ENCODE peak calls at places on chromosomes 11 and 22, in seven cellular contexts. I is esophagus squamous epithelium, W is fibroblast of lung, U is aorta, C is GM23248, N is transverse colon, G is heart right ventricle. Q is an unnamed sample.
A peak's percentile ranks its signal among the peaks of the same experiment; 100 is the strongest.

GRCh38 chr11:75465701-75466531 is 32.9 kb upstream of the KLHL35 start:
- DNase-seq in I (no peak), W (peak; percentile 70), U (peak; percentile 71), C (peak; percentile 41), N (no peak), G (no peak), Q (peak; percentile 48)

GRCh38 chr11:114317738-114318137 is 21.5 kb downstream of the NNMT start:
- DNase-seq in I (no peak), W (peak; percentile 60), U (peak; percentile 81), C (peak; percentile 70), N (no peak), G (peak; percentile 53), Q (no peak)

GRCh38 chr11:65431452-65432132 is 9.0 kb downstream of the NEAT1 start:
- DNase-seq in I (no peak), W (peak; percentile 43), U (no peak), C (peak; percentile 51), N (peak; percentile 32), G (no peak), Q (peak; percentile 19)

GRCh38 chr11:61883947-61884346 is 7.4 kb downstream of the FADS3 start:
- DNase-seq in I (no peak), W (no peak), U (no peak), C (no peak), N (no peak), G (no peak), Q (no peak)

GRCh38 chr11:47348859-47349258 is 3.6 kb downstream of the MYBPC3 start:
- DNase-seq in I (no peak), W (no peak), U (no peak), C (peak; percentile 31), N (no peak), G (no peak), Q (no peak)

GRCh38 chr11:94882931-94883330 is 90.4 kb downstream of the CWC15 start:
- DNase-seq in I (no peak), W (no peak), U (no peak), C (no peak), N (no peak), G (no peak), Q (no peak)

GRCh38 chr11:59187587-59187986 is 15.7 kb downstream of the DTX4 start:
- DNase-seq in I (peak; percentile 16), W (no peak), U (no peak), C (peak; percentile 52), N (peak; percentile 71), G (peak; percentile 43), Q (no peak)

GRCh38 chr22:44550666-44551491 is 52.8 kb upstream of the RTL6 start:
- DNase-seq in I (no peak), W (peak; percentile 91), U (no peak), C (peak; percentile 97), N (peak; percentile 64), G (peak; percentile 29), Q (peak; percentile 67)

GRCh38 chr11:47991266-47991830 is 11.0 kb downstream of the PTPRJ start:
- DNase-seq in I (no peak), W (peak; percentile 67), U (peak; percentile 19), C (no peak), N (peak; percentile 50), G (peak; percentile 25), Q (no peak)

GRCh38 chr11:326842-327580 is 6.4 kb upstream of the IFITM3 start:
- DNase-seq in I (no peak), W (peak; percentile 38), U (peak; percentile 92), C (peak; percentile 40), N (peak; percentile 87), G (peak; percentile 93), Q (peak; percentile 90)

GRCh38 chr11:1771700-1772099 is 8.0 kb upstream of the CTSD start:
- DNase-seq in I (no peak), W (peak; percentile 52), U (no peak), C (peak; percentile 74), N (peak; percentile 20), G (peak; percentile 4), Q (no peak)

GRCh38 chr11:98657711-98658110 is 363.0 kb upstream of the CNTN5 start:
- DNase-seq in I (no peak), W (no peak), U (no peak), C (no peak), N (no peak), G (no peak), Q (no peak)

GRCh38 chr11:23078289-23078971 is 218.2 kb upstream of the CCDC179 start:
- DNase-seq in I (no peak), W (peak; percentile 68), U (no peak), C (peak; percentile 45), N (no peak), G (no peak), Q (no peak)

GRCh38 chr11:109308551-109308950 is 113.4 kb upstream of the C11orf87 start:
- DNase-seq in I (no peak), W (no peak), U (no peak), C (no peak), N (no peak), G (no peak), Q (no peak)

GRCh38 chr11:47464479-47464878 is 15.5 kb upstream of the RAPSN start:
- DNase-seq in I (no peak), W (peak; percentile 57), U (peak; percentile 42), C (peak; percentile 49), N (no peak), G (no peak), Q (no peak)

GRCh38 chr22:49418943-49419342 is 408.7 kb downstream of the BRD1 start:
- DNase-seq in I (no peak), W (no peak), U (no peak), C (no peak), N (no peak), G (no peak), Q (no peak)

DNA sequence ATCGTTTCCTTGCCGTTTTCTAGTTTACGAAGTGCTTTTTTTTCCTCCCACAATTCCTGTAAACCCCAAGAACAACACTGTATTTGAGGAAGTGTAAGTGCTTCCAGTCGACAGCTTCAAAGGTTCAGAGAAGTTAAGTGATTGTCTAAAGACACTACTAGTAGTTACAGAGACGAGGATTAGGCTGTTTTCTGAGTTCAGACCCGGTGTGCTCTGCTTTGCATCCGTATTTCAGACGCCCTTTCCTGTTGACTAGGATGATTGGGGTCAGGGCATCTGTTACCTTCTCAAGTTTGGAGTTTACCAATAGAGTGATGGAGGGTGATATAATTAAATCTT is 430 bp downstream of the CLP1 start:
- DNase-seq in I (no peak), W (no peak), U (no peak), C (peak; percentile 43), N (no peak), G (no peak), Q (no peak)
- H3K27ac ChIP-seq in I (peak overlapping the region; percentile 96), W (peak overlapping the region; percentile 36), U (no peak overlapping the region), C (peak overlapping the region; percentile 16), N (peak overlapping the region; percentile 93), G (peak overlapping the region; percentile 86), Q (no peak overlapping the region)

GRCh38 chr11:8913961-8914660 is 3.1 kb downstream of the AKIP1 start:
- DNase-seq in I (no peak), W (peak; percentile 54), U (no peak), C (peak; percentile 59), N (peak; percentile 22), G (peak; percentile 28), Q (no peak)

GRCh38 chr11:8922691-8923090 is 10.1 kb downstream of the C11orf16 start:
- DNase-seq in I (no peak), W (no peak), U (no peak), C (no peak), N (no peak), G (no peak), Q (no peak)

GRCh38 chr11:8914661-8915018 is 3.7 kb downstream of the AKIP1 start:
- DNase-seq in I (no peak), W (no peak), U (no peak), C (no peak), N (no peak), G (no peak), Q (no peak)

GRCh38 chr11:8917157-8917820 is 6.3 kb downstream of the AKIP1 start:
- DNase-seq in I (no peak), W (peak; percentile 96), U (peak; percentile 82), C (peak; percentile 86), N (no peak), G (no peak), Q (no peak)
- H3K36me3 ChIP-seq in I (no peaks in the 10 kb centered on the region), W (no peaks in the 10 kb centered on the region), U (no peaks in the 10 kb centered on the region), C (peaks cover 33% of the 10 kb centered on the region), N (peaks cover 23% of the 10 kb centered on the region), G (peaks cover 66% of the 10 kb centered on the region), Q (no peaks in the 10 kb centered on the region)

GRCh38 chr22:36367066-36367465 is 20.7 kb downstream of the MYH9 start:
- DNase-seq in I (no peak), W (no peak), U (no peak), C (no peak), N (no peak), G (no peak), Q (no peak)

GRCh38 chr22:36364255-36365019 is 23.3 kb downstream of the MYH9 start:
- DNase-seq in I (no peak), W (no peak), U (no peak), C (peak; percentile 54), N (no peak), G (no peak), Q (no peak)

GRCh38 chr22:36366291-36366708 is 21.5 kb downstream of the MYH9 start:
- DNase-seq in I (no peak), W (peak; percentile 60), U (no peak), C (no peak), N (no peak), G (no peak), Q (no peak)

GRCh38 chr22:36363378-36363931 is 24.3 kb downstream of the MYH9 start:
- DNase-seq in I (no peak), W (no peak), U (no peak), C (no peak), N (no peak), G (no peak), Q (no peak)

DNA sequence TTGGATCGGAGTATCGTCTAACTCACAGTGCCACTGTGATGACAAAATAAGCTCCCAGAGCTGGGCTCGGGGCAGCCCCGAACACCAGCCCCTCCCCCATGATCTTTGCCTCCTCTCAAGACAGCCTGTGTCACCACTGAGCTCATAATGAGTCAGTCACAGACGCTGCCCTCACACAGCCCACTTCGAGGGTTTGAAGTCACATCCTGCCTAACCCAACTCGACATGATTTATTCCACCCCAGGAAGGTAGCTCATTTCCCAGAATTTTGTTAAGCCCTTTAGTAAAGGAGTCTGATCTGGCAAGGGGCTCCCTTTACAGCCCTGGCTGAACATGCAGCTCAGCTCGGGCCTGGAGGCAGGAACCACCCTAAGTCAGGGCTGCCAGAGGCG is 22.8 kb downstream of the MYH9 start:
- DNase-seq in I (no peak), W (peak; percentile 98), U (peak; percentile 89), C (peak; percentile 97), N (peak; percentile 75), G (peak; percentile 80), Q (no peak)
- H3K4me1 ChIP-seq in I (peaks cover 84% of the 10 kb centered on the region), W (peaks cover 83% of the 10 kb centered on the region), U (peaks cover 18% of the 10 kb centered on the region), C (peaks cover 93% of the 10 kb centered on the region), N (peaks cover 91% of the 10 kb centered on the region), G (peaks cover 100% of the 10 kb centered on the region), Q (peaks cover 77% of the 10 kb centered on the region)

GRCh38 chr22:19625331-19626041 is 88.8 kb upstream of the SEPTIN5 start:
- DNase-seq in I (no peak), W (no peak), U (peak; percentile 47), C (no peak), N (no peak), G (no peak), Q (no peak)

GRCh38 chr22:19621372-19622060 is 92.8 kb upstream of the SEPTIN5 start:
- DNase-seq in I (no peak), W (no peak), U (no peak), C (no peak), N (no peak), G (no peak), Q (no peak)

GRCh38 chr22:19619144-19620009 is 94.9 kb upstream of the SEPTIN5 start:
- DNase-seq in I (no peak), W (no peak), U (no peak), C (no peak), N (no peak), G (no peak), Q (no peak)

GRCh38 chr22:19620742-19621371 is 93.4 kb upstream of the SEPTIN5 start:
- DNase-seq in I (no peak), W (no peak), U (no peak), C (no peak), N (no peak), G (no peak), Q (no peak)

GRCh38 chr22:19622061-19622441 is 92.3 kb upstream of the SEPTIN5 start:
- DNase-seq in I (no peak), W (no peak), U (no peak), C (no peak), N (no peak), G (no peak), Q (no peak)
- H3K27ac ChIP-seq in I (peak overlapping the region; percentile 4), W (no peak overlapping the region), U (no peak overlapping the region), C (no peak overlapping the region), N (no peak overlapping the region), G (no peak overlapping the region), Q (no peak overlapping the region)

Q was measured in right lobe of liver.